ENCODE peak calls at places on chromosomes 3 and 15, in eight cellular contexts. K is heart left ventricle, Q is OCI-LY7, V is brain microvascular endothelial cell, J is ascending aorta, D is fibroblast of lung, U is GM13977, C is WTC11. H is an unnamed sample.

GRCh38 chr3:158744567-158745288 is 12.5 kb upstream of the RARRES1 start:
- DNase-seq in K (no peak), U (no peak), C (no peak), J (no peak), Q (no peak), V (no peak), D (no peak), H (no peak)

GRCh38 chr3:124886168-124887051 is 755 bp downstream of the ITGB5 start:
- DNase-seq in C (peak; percentile 54), V (peak; percentile 24), J (no peak), D (peak; percentile 38), U (peak; percentile 63), Q (no peak), K (peak; percentile 74), H (peak; percentile 54)

GRCh38 chr3:103195201-103195600 is 760.4 kb downstream of the ZPLD1 start:
- DNase-seq in D (peak; percentile 4), K (no peak), Q (no peak), V (no peak), C (no peak), J (no peak), U (no peak), H (no peak)

GRCh38 chr3:71305246-71306206 is 278.0 kb downstream of the FOXP1 start:
- DNase-seq in K (no peak), D (peak; percentile 38), J (no peak), V (peak; percentile 48), Q (no peak), C (peak; percentile 77), U (no peak), H (peak; percentile 22)

GRCh38 chr3:16476636-16477035 is 36.9 kb downstream of the RFTN1 start:
- DNase-seq in U (no peak), K (no peak), J (no peak), Q (no peak), V (peak; percentile 93), C (no peak), D (peak; percentile 98), H (peak; percentile 93)

GRCh38 chr3:123907720-123908119 is 23.6 kb upstream of the MYLK start:
- DNase-seq in K (no peak), C (no peak), D (no peak), U (no peak), V (no peak), J (no peak), Q (no peak), H (no peak)

GRCh38 chr3:184524981-184525336 is 36.6 kb upstream of the EPHB3 start:
- DNase-seq in D (no peak), C (no peak), Q (no peak), U (no peak), K (no peak), V (no peak), J (no peak), H (peak; percentile 8)

GRCh38 chr3:10195692-10196091 is 31.0 kb downstream of the IRAK2 start:
- DNase-seq in J (no peak), Q (no peak), K (no peak), V (no peak), D (no peak), U (no peak), C (no peak), H (no peak)

GRCh38 chr3:155737844-155738460 is 6.9 kb downstream of the PLCH1 start:
- DNase-seq in U (no peak), V (no peak), C (no peak), J (no peak), D (no peak), Q (no peak), K (no peak), H (no peak)

GRCh38 chr3:53247619-53248018 is 8.2 kb downstream of the TKT start:
- DNase-seq in K (no peak), V (no peak), Q (no peak), D (no peak), U (no peak), J (no peak), C (no peak), H (no peak)

GRCh38 chr3:36372534-36372935 is 7.8 kb upstream of the STAC start:
- DNase-seq in K (no peak), U (no peak), V (peak; percentile 39), Q (no peak), D (no peak), J (no peak), C (no peak), H (peak; percentile 60)

GRCh38 chr3:165185707-165186327 is 10.4 kb downstream of the SLITRK3 start:
- DNase-seq in K (no peak), V (peak; percentile 42), C (peak; percentile 53), D (peak; percentile 68), Q (peak; percentile 59), J (no peak), U (peak; percentile 54), H (peak; percentile 74)

GRCh38 chr3:141901914-141902313 is 25.5 kb downstream of the ATP1B3 start:
- DNase-seq in V (no peak), C (no peak), J (no peak), K (no peak), Q (peak; percentile 60), U (no peak), D (no peak), H (no peak)

GRCh38 chr3:150495563-150496168 is 50.6 kb downstream of the SERP1 start:
- DNase-seq in U (peak; percentile 50), V (peak; percentile 43), C (no peak), J (no peak), D (peak; percentile 76), Q (peak; percentile 58), K (no peak), H (peak; percentile 69)

GRCh38 chr3:169150874-169151273 is 512.6 kb downstream of the MECOM start:
- DNase-seq in J (no peak), C (no peak), V (no peak), D (peak; percentile 51), Q (no peak), U (no peak), K (no peak), H (no peak)

GRCh38 chr15:27238209-27238608 is 267.2 kb downstream of the GABRG3 start:
- DNase-seq in J (no peak), U (no peak), C (peak; percentile 69), V (no peak), D (no peak), Q (no peak), K (no peak), H (no peak)
- TF ChIP-seq CTCF in J (no peak), U (no peak), C (peak; percentile 54), V (peak; percentile 16), D (no peak), Q (peak; percentile 35), K (no peak), H (no peak)

GRCh38 chr15:100111103-100112060 is 230.4 kb downstream of the ADAMTS17 start:
- DNase-seq in V (peak; percentile 76), J (peak; percentile 79), K (peak; percentile 76), Q (peak; percentile 56), C (no peak), U (no peak), D (peak; percentile 85), H (peak; percentile 89)
- TF ChIP-seq CTCF in V (no peak), J (peak; percentile 15), K (no peak), Q (no peak), C (no peak), U (no peak), D (no peak), H (no peak)

GRCh38 chr3:33152363-33153360 is 38.8 kb downstream of the CRTAP start:
- DNase-seq in C (no peak), J (no peak), U (no peak), V (no peak), Q (no peak), D (no peak), K (no peak), H (no peak)

GRCh38 chr3:33145221-33145900 is 31.5 kb downstream of the CRTAP start:
- DNase-seq in Q (no peak), K (no peak), V (peak; percentile 35), D (no peak), J (no peak), U (no peak), C (no peak), H (no peak)

GRCh38 chr3:33144433-33144832 is 30.6 kb downstream of the CRTAP start:
- DNase-seq in Q (peak; percentile 31), U (peak; percentile 34), J (no peak), C (peak; percentile 76), D (no peak), V (no peak), K (no peak), H (no peak)

GRCh38 chr3:33145901-33146580 is 32.2 kb downstream of the CRTAP start:
- DNase-seq in V (no peak), U (no peak), D (no peak), Q (no peak), K (no peak), J (no peak), C (no peak), H (no peak)

DNA sequence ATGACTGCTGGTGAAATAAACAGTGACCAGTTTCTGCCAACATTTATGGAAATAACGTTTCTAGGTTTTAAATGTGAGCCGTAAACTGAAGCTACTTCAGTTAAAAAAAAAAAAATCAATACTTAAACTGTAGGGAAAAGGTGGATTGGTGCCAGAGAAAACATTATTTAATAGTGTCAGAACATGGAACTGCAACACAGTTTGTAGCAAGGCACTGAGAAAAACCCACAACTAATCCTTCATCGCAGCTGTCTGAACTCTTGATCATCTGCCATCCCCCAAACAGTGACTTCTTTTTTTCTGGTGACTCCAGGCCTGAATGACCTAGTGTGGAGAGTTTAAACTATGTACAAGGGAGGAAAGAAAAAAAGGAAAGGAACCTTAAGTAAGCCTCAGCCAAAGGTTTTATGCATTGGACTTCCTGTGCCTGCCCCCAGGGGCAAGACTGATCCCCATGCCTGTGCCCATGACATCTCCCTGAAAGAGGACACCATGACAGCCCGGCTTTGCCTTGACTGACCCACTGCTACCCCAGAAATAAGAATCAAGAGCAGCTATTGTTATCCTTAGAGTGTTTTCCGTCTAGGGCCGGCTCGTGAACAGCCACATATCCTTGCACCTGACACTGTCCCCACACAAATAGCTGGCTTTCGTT is 33.1 kb downstream of the CRTAP start:
- DNase-seq in V (peak; percentile 49), C (no peak), K (no peak), Q (no peak), U (no peak), D (peak; percentile 81), J (no peak), H (peak; percentile 51)
- TF ChIP-seq CTCF in V (peak; percentile 16), C (no peak), K (no peak), Q (no peak), U (no peak), D (no peak), J (peak; percentile 12), H (no peak)

GRCh38 chr3:194458122-194458521 is 28.7 kb downstream of the ATP13A3 start:
- DNase-seq in C (no peak), J (no peak), Q (no peak), V (no peak), D (no peak), K (no peak), U (no peak), H (no peak)
- TF ChIP-seq CTCF in C (no peak), J (no peak), Q (no peak), V (no peak), D (no peak), K (no peak), U (no peak), H (no peak)